ENCODE peak calls at places on chromosomes 6 and 20, in nine cellular contexts. Z, G, Y, V, A, S, T, Q and U are unnamed samples.
A peak's percentile ranks its signal among the peaks of the same experiment; 100 is the strongest.

GRCh38 chr20:36478137-36478905 is 63.0 kb upstream of the MYL9 start:
- DNase-seq in T (no peak), Z (no peak), G (no peak), Y (no peak), Q (no peak), A (peak; percentile 70), S (no peak), V (no peak), U (no peak)

GRCh38 chr6:52081237-52081636 is 6.2 kb downstream of the PKHD1 start:
- DNase-seq in S (no peak), T (no peak), Q (no peak), Y (no peak), G (no peak), A (no peak), Z (no peak), V (no peak), U (no peak)

GRCh38 chr6:82363368-82364086 is at the start of gene TPBG:
- DNase-seq in Q (peak; percentile 69), Z (peak; percentile 89), T (no peak), Y (peak; percentile 58), V (peak; percentile 72), G (peak; percentile 85), A (peak; percentile 67), S (peak; percentile 59), U (no peak)

GRCh38 chr6:163170294-163170883 is 244.1 kb upstream of the QKI start:
- DNase-seq in Z (peak; percentile 59), G (no peak), V (peak; percentile 36), S (no peak), A (peak; percentile 12), Y (peak; percentile 11), Q (no peak), T (no peak), U (peak; percentile 50)

GRCh38 chr6:41824571-41825569 is 37.4 kb downstream of the TOMM6 start:
- DNase-seq in V (peak; percentile 81), G (peak; percentile 51), Y (no peak), Q (no peak), A (peak; percentile 91), S (no peak), Z (no peak), T (no peak), U (no peak)

GRCh38 chr6:10210052-10210451 is 204.8 kb downstream of the TFAP2A start:
- DNase-seq in S (no peak), Q (no peak), Y (no peak), V (no peak), A (no peak), T (no peak), Z (no peak), G (peak; percentile 15), U (no peak)

GRCh38 chr6:107800564-107801164 is 23.4 kb downstream of the SCML4 start:
- DNase-seq in G (no peak), T (no peak), Z (no peak), S (no peak), Y (no peak), V (no peak), Q (no peak), A (peak; percentile 41), U (no peak)

GRCh38 chr6:93419304-93420162 is at the start of gene EPHA7:
- DNase-seq in V (peak; percentile 74), T (no peak), Y (peak; percentile 96), Q (peak; percentile 97), Z (peak; percentile 99), A (peak; percentile 95), G (peak; percentile 79), S (peak; percentile 94), U (peak; percentile 46)

GRCh38 chr6:40394381-40394780 is 192.8 kb downstream of the LRFN2 start:
- DNase-seq in S (no peak), G (no peak), V (no peak), Q (no peak), Y (no peak), T (no peak), Z (no peak), A (no peak), U (no peak)

GRCh38 chr20:49989234-49990065 is 6.7 kb downstream of the SNAI1 start:
- DNase-seq in S (peak; percentile 63), T (no peak), Q (no peak), A (peak; percentile 78), G (peak; percentile 85), Y (no peak), V (peak; percentile 41), Z (no peak), U (no peak)

GRCh38 chr20:51930775-51931174 is 128.5 kb upstream of the SALL4 start:
- DNase-seq in G (peak; percentile 48), V (peak; percentile 49), Y (no peak), A (peak; percentile 87), Z (no peak), S (no peak), Q (no peak), T (no peak), U (no peak)

GRCh38 chr6:17968081-17968518 is 19.3 kb downstream of the KIF13A start:
- DNase-seq in T (no peak), Z (no peak), Q (no peak), S (no peak), V (no peak), G (peak; percentile 42), A (peak; percentile 15), Y (no peak), U (no peak)

GRCh38 chr6:74044417-74045096 is 348.6 kb downstream of the CD109 start:
- DNase-seq in A (peak; percentile 53), Q (no peak), Z (no peak), S (no peak), V (peak; percentile 4), G (no peak), T (no peak), Y (no peak), U (no peak)

GRCh38 chr6:7726416-7727149 is 684 bp downstream of the BMP6 start:
- DNase-seq in Y (peak; percentile 30), V (peak; percentile 45), Z (peak; percentile 57), T (peak; percentile 18), A (no peak), S (peak; percentile 14), Q (peak; percentile 17), G (no peak), U (peak; percentile 7)

GRCh38 chr20:461254-462198 is 807 bp downstream of the TBC1D20 start:
- DNase-seq in Y (peak; percentile 61), T (no peak), G (peak; percentile 34), V (peak; percentile 57), A (peak; percentile 43), Z (peak; percentile 57), S (peak; percentile 33), Q (peak; percentile 42), U (peak; percentile 64)

GRCh38 chr6:2807342-2808090 is 34.1 kb downstream of the SERPINB1 start:
- DNase-seq in S (no peak), A (no peak), Y (no peak), V (no peak), Z (no peak), Q (no peak), T (no peak), G (no peak), U (no peak)

GRCh38 chr6:2812695-2813094 is 29.0 kb downstream of the SERPINB1 start:
- DNase-seq in V (no peak), S (no peak), Z (no peak), Q (no peak), G (no peak), A (no peak), Y (no peak), T (no peak), U (no peak)

GRCh38 chr6:2809015-2809414 is 32.6 kb downstream of the SERPINB1 start:
- DNase-seq in V (no peak), S (no peak), Z (no peak), G (no peak), T (no peak), Q (no peak), A (no peak), Y (no peak), U (no peak)

GRCh38 chr6:2806664-2807063 is 35.0 kb downstream of the SERPINB1 start:
- DNase-seq in Q (no peak), G (no peak), S (no peak), V (no peak), Y (no peak), A (no peak), Z (no peak), T (no peak), U (no peak)

DNA sequence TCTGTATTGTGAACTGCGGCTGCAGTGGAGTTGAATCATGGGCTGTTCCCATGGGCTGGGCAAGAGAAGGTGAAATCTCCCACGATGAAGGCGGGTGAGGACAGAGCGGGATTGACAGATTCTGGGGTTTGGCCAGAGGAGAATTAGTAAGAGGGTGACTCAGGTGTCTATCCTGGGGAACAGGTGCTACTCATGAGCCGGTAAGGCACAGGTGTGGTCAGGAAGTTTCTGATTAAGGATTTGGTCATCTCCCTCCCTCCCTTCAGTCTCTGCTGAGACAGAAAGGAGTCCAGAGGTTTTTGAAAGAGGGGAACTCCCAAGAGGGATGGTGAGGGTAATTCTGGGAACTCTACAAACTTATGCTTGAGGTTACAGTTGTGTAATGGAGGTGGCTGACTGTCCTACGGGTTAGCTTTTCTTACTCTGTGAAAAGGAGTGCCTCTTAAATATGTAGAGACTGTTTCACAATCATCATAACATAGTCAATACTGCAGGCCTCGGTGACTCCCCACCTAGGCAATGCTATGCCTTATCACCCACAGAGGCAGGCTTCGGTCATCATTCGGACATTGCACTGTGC is 31.5 kb downstream of the SERPINB1 start:
- DNase-seq in A (peak; percentile 38), Y (no peak), Z (no peak), G (no peak), Q (no peak), V (no peak), T (no peak), S (no peak), U (no peak)
- TF ChIP-seq CTCF in A (no peak), Y (no peak), Z (no peak), G (no peak), Q (no peak), V (no peak), T (no peak), S (no peak), U (no peak)

GRCh38 chr20:47148059-47148458 is 208.4 kb downstream of the ZMYND8 start:
- DNase-seq in A (no peak), Q (no peak), T (no peak), S (no peak), V (no peak), Y (no peak), Z (no peak), G (no peak), U (no peak)
- TF ChIP-seq CTCF in A (no peak), Q (no peak), T (no peak), S (no peak), V (no peak), Y (no peak), Z (peak; percentile 19), G (no peak), U (no peak)

GRCh38 chr20:5215592-5216304 is 88.9 kb downstream of the CDS2 start:
- DNase-seq in G (peak; percentile 77), T (no peak), Z (no peak), Q (no peak), S (no peak), Y (no peak), A (peak; percentile 13), V (no peak), U (no peak)
- TF ChIP-seq CTCF in G (no peak), T (no peak), Z (no peak), Q (no peak), S (no peak), Y (no peak), A (no peak), V (no peak), U (no peak)

DNA sequence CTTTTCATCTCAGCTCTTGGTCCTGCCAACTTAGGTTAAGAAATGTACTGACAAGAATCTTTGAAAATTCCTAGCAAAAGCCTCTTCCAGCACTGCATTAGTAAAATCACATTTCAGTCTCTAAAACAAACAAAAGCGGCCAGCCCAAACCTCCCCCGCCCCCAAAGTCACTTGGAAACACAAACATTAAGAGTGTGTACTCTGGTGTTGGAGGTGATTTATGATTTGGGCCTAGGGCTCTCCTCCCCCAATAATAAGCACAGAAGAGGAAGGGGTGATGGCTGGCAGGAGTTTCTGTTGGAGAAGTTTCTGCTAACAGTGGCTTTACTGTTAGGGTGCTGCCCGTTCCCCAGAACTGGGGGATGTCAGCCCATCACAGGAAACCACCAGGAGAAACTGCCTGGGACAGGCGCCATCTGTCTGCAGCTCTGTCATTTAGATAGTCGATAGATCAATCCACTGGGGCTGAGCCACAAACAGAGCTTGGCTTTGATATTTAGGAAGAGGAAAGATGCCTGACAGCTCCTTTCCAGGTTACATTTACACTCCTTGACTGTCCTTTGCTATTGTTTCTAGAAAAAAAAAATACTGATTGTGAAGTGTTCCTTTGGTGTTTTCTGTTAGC is 199.5 kb downstream of the CD83 start:
- DNase-seq in Z (no peak), G (no peak), Y (no peak), V (no peak), Q (no peak), T (no peak), A (no peak), S (no peak), U (peak; percentile 30)
- TF ChIP-seq CTCF in Z (peak; percentile 55), G (no peak), Y (no peak), V (peak; percentile 25), Q (peak; percentile 7), T (no peak), A (peak; percentile 24), S (peak; percentile 13), U (no peak)